ENCODE peak calls at places on chromosomes 7 and 10, in seven cellular contexts. One of them, this sample, is unnamed.

GRCh38 chr10:16930540-16930939 is 113.3 kb upstream of the RSU1 start:
- DNase-seq in ovary: no peak
- DNase-seq in prostate gland: no peak
- DNase-seq in IMR-90: no peak
- DNase-seq in NB4: no peak
- DNase-seq in HCT116: no peak
- DNase-seq in transverse colon: no peak
- DNase-seq in this sample: no peak

GRCh38 chr10:99785646-99786045 is 3.2 kb downstream of the ABCC2 start:
- DNase-seq in ovary: no peak
- DNase-seq in prostate gland: no peak
- DNase-seq in IMR-90: no peak
- DNase-seq in NB4: no peak
- DNase-seq in HCT116: no peak
- DNase-seq in transverse colon: no peak
- DNase-seq in this sample: no peak

GRCh38 chr7:112869111-112869774 is 79.0 kb upstream of the TMEM168 start:
- DNase-seq in ovary: no peak
- DNase-seq in prostate gland: no peak
- DNase-seq in IMR-90: peak
- DNase-seq in NB4: peak
- DNase-seq in HCT116: peak
- DNase-seq in transverse colon: peak
- DNase-seq in this sample: peak

GRCh38 chr10:1101946-1102345 is 45.8 kb downstream of the WDR37 start:
- DNase-seq in ovary: no peak
- DNase-seq in prostate gland: no peak
- DNase-seq in IMR-90: no peak
- DNase-seq in NB4: no peak
- DNase-seq in HCT116: no peak
- DNase-seq in transverse colon: no peak
- DNase-seq in this sample: no peak

GRCh38 chr10:51574248-51575067 is 124.9 kb downstream of the CSTF2T start:
- DNase-seq in ovary: no peak
- DNase-seq in prostate gland: no peak
- DNase-seq in IMR-90: peak
- DNase-seq in NB4: no peak
- DNase-seq in HCT116: no peak
- DNase-seq in transverse colon: no peak
- DNase-seq in this sample: no peak

GRCh38 chr7:47153571-47153970 is 428.3 kb downstream of the TNS3 start:
- DNase-seq in ovary: no peak
- DNase-seq in prostate gland: no peak
- DNase-seq in IMR-90: no peak
- DNase-seq in NB4: no peak
- DNase-seq in HCT116: no peak
- DNase-seq in transverse colon: no peak
- DNase-seq in this sample: no peak

GRCh38 chr7:116588225-116588624 is 63.4 kb downstream of the CAV1 start:
- DNase-seq in ovary: no peak
- DNase-seq in prostate gland: no peak
- DNase-seq in IMR-90: peak
- DNase-seq in NB4: peak
- DNase-seq in HCT116: no peak
- DNase-seq in transverse colon: no peak
- DNase-seq in this sample: no peak

GRCh38 chr10:103861501-103861900 is 6.1 kb upstream of the SH3PXD2A start:
- DNase-seq in ovary: no peak
- DNase-seq in prostate gland: no peak
- DNase-seq in IMR-90: peak
- DNase-seq in NB4: no peak
- DNase-seq in HCT116: no peak
- DNase-seq in transverse colon: no peak
- DNase-seq in this sample: no peak

GRCh38 chr10:128465697-128466096 is 339.5 kb upstream of the MKI67 start:
- DNase-seq in ovary: no peak
- DNase-seq in prostate gland: no peak
- DNase-seq in IMR-90: no peak
- DNase-seq in NB4: no peak
- DNase-seq in HCT116: no peak
- DNase-seq in transverse colon: no peak
- DNase-seq in this sample: no peak

GRCh38 chr10:1402821-1403507 is 334.4 kb downstream of the ADARB2 start:
- DNase-seq in ovary: no peak
- DNase-seq in prostate gland: no peak
- DNase-seq in IMR-90: no peak
- DNase-seq in NB4: no peak
- DNase-seq in HCT116: no peak
- DNase-seq in transverse colon: no peak
- DNase-seq in this sample: no peak

GRCh38 chr7:88104732-88105131 is 115.1 kb downstream of the SRI start:
- DNase-seq in ovary: no peak
- DNase-seq in prostate gland: no peak
- DNase-seq in IMR-90: no peak
- DNase-seq in NB4: no peak
- DNase-seq in HCT116: no peak
- DNase-seq in transverse colon: no peak
- DNase-seq in this sample: no peak

GRCh38 chr7:601573-602340 is 82.1 kb upstream of the PDGFA start:
- DNase-seq in ovary: peak
- DNase-seq in prostate gland: no peak
- DNase-seq in IMR-90: peak
- DNase-seq in NB4: peak
- DNase-seq in HCT116: no peak
- DNase-seq in transverse colon: peak
- DNase-seq in this sample: no peak

GRCh38 chr10:123996302-123996701 is 97.1 kb downstream of the CHST15 start:
- DNase-seq in ovary: peak
- DNase-seq in prostate gland: no peak
- DNase-seq in IMR-90: no peak
- DNase-seq in NB4: no peak
- DNase-seq in HCT116: no peak
- DNase-seq in transverse colon: no peak
- DNase-seq in this sample: no peak

GRCh38 chr7:22219739-22220493 is 137.0 kb downstream of the RAPGEF5 start:
- DNase-seq in ovary: no peak
- DNase-seq in prostate gland: no peak
- DNase-seq in IMR-90: no peak
- DNase-seq in NB4: no peak
- DNase-seq in HCT116: no peak
- DNase-seq in transverse colon: no peak
- DNase-seq in this sample: no peak

GRCh38 chr10:114427124-114427852 is 23.0 kb upstream of the AFAP1L2 start:
- DNase-seq in ovary: no peak
- DNase-seq in prostate gland: no peak
- DNase-seq in IMR-90: no peak
- DNase-seq in NB4: no peak
- DNase-seq in HCT116: no peak
- DNase-seq in transverse colon: no peak
- DNase-seq in this sample: no peak

GRCh38 chr7:32670105-32670504 is 174.8 kb downstream of the AVL9 start:
- DNase-seq in ovary: no peak
- DNase-seq in prostate gland: no peak
- DNase-seq in IMR-90: peak
- DNase-seq in NB4: peak
- DNase-seq in HCT116: peak
- DNase-seq in transverse colon: peak
- DNase-seq in this sample: peak

GRCh38 chr7:27201231-27202017 is 1.5 kb upstream of the HOXA13 start:
- DNase-seq in ovary: no peak
- DNase-seq in prostate gland: no peak
- DNase-seq in IMR-90: no peak
- DNase-seq in NB4: peak
- DNase-seq in HCT116: no peak
- DNase-seq in transverse colon: no peak
- DNase-seq in this sample: no peak

GRCh38 chr7:1948887-1949680 is 279.0 kb downstream of the ELFN1 start:
- DNase-seq in ovary: no peak
- DNase-seq in prostate gland: no peak
- DNase-seq in IMR-90: no peak
- DNase-seq in NB4: no peak
- DNase-seq in HCT116: no peak
- DNase-seq in transverse colon: no peak
- DNase-seq in this sample: no peak

GRCh38 chr7:159068893-159069448 is 75.7 kb downstream of the VIPR2 start:
- DNase-seq in ovary: no peak
- DNase-seq in prostate gland: no peak
- DNase-seq in IMR-90: no peak
- DNase-seq in NB4: no peak
- DNase-seq in HCT116: no peak
- DNase-seq in transverse colon: no peak
- DNase-seq in this sample: no peak

GRCh38 chr7:159065852-159066480 is 78.7 kb downstream of the VIPR2 start:
- DNase-seq in ovary: no peak
- DNase-seq in prostate gland: no peak
- DNase-seq in IMR-90: no peak
- DNase-seq in NB4: no peak
- DNase-seq in HCT116: no peak
- DNase-seq in transverse colon: no peak
- DNase-seq in this sample: no peak

GRCh38 chr7:159066816-159067601 is 77.7 kb downstream of the VIPR2 start:
- DNase-seq in ovary: no peak
- DNase-seq in prostate gland: no peak
- DNase-seq in IMR-90: no peak
- DNase-seq in NB4: no peak
- DNase-seq in HCT116: no peak
- DNase-seq in transverse colon: no peak
- DNase-seq in this sample: no peak

GRCh38 chr7:159070422-159071148 is 74.1 kb downstream of the VIPR2 start:
- DNase-seq in ovary: no peak
- DNase-seq in prostate gland: no peak
- DNase-seq in IMR-90: no peak
- DNase-seq in NB4: peak
- DNase-seq in HCT116: no peak
- DNase-seq in transverse colon: no peak
- DNase-seq in this sample: no peak

GRCh38 chr7:159067870-159068787 is 76.5 kb downstream of the VIPR2 start:
- DNase-seq in ovary: peak
- DNase-seq in prostate gland: no peak
- DNase-seq in IMR-90: no peak
- DNase-seq in NB4: peak
- DNase-seq in HCT116: no peak
- DNase-seq in transverse colon: peak
- DNase-seq in this sample: no peak
- TF ChIP-seq POLR2A in ovary: no peak
- TF ChIP-seq POLR2A in prostate gland: no peak
- TF ChIP-seq POLR2A in IMR-90: no peak
- TF ChIP-seq POLR2A in NB4: no peak
- TF ChIP-seq POLR2A in HCT116: no peak
- TF ChIP-seq POLR2A in transverse colon: no peak
- TF ChIP-seq POLR2A in this sample: no peak

GRCh38 chr10:22315455-22316285 is 518 bp upstream of the COMMD3 start:
- DNase-seq in ovary: no peak
- DNase-seq in prostate gland: no peak
- DNase-seq in IMR-90: no peak
- DNase-seq in NB4: no peak
- DNase-seq in HCT116: no peak
- DNase-seq in transverse colon: no peak
- DNase-seq in this sample: no peak
- TF ChIP-seq POLR2A in ovary: no peak
- TF ChIP-seq POLR2A in prostate gland: no peak
- TF ChIP-seq POLR2A in IMR-90: no peak
- TF ChIP-seq POLR2A in NB4: no peak
- TF ChIP-seq POLR2A in HCT116: no peak
- TF ChIP-seq POLR2A in transverse colon: no peak
- TF ChIP-seq POLR2A in this sample: no peak

DNA sequence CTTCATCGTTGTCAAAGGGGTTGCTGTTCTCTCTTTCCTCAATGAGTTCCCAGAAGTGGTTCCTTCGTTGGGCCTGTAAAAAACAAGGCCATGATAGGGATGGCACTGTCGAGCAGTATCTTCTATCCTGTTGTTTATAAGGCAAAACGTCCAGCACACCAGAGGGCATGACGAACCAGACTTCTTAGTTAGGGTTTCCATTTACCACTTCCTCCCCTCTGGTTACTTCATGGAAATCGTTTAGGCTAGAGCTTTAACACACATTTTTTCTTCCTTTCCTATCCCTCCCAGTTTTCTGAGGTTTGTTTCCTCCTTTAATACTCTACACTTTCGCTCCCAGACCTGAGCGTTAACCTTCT is 24.7 kb downstream of the MKRN1 start:
- DNase-seq in ovary: no peak
- DNase-seq in prostate gland: no peak
- DNase-seq in IMR-90: no peak
- DNase-seq in NB4: no peak
- DNase-seq in HCT116: no peak
- DNase-seq in transverse colon: no peak
- DNase-seq in this sample: no peak
- TF ChIP-seq POLR2A in ovary: no peak
- TF ChIP-seq POLR2A in prostate gland: no peak
- TF ChIP-seq POLR2A in IMR-90: no peak
- TF ChIP-seq POLR2A in NB4: no peak
- TF ChIP-seq POLR2A in HCT116: no peak
- TF ChIP-seq POLR2A in transverse colon: no peak
- TF ChIP-seq POLR2A in this sample: no peak

DNA sequence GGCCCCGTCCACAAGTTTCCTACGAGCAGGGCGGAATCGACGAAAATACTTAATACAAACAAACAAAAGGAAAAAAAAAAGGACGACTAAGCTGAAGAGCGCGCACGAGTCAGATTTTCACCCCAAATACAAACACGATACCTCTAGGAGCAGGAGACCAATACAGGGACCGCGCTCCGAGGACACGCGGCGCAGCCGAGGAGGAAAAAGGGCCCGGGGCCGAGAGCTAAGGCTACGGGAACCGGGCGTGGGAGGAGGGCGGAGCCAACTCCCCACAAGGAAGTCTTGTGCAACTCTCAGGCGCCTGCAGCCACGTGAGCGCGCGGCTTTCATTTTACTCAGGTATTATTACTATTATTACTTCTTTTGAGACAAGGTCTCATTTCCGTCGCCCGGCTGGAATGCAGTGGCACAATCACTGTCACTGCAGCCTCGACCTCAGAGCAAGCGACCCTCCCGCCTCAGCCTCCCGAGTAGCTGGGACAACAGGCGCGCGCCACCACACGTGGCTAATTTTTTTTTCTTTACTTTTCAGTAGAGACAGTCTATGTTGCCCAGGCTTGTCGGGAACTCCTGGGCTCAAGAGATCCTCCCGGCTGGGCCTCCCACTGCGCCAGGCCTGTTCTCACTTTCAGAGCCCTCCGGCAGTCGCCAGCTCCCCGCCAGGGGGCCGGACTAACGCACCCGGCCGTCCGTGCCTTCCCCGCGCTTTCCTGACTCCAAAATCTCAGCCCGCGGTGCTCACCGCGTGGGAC is 1.2 kb downstream of the HNRNPF start:
- DNase-seq in ovary: peak
- DNase-seq in prostate gland: peak
- DNase-seq in IMR-90: peak
- DNase-seq in NB4: peak
- DNase-seq in HCT116: peak
- DNase-seq in transverse colon: peak
- DNase-seq in this sample: peak
- TF ChIP-seq POLR2A in ovary: peak
- TF ChIP-seq POLR2A in prostate gland: peak
- TF ChIP-seq POLR2A in IMR-90: peak
- TF ChIP-seq POLR2A in NB4: peak
- TF ChIP-seq POLR2A in HCT116: peak
- TF ChIP-seq POLR2A in transverse colon: peak
- TF ChIP-seq POLR2A in this sample: peak

GRCh38 chr10:3747248-3747960 is 37.6 kb downstream of the KLF6 start:
- DNase-seq in ovary: no peak
- DNase-seq in prostate gland: no peak
- DNase-seq in IMR-90: no peak
- DNase-seq in NB4: no peak
- DNase-seq in HCT116: no peak
- DNase-seq in transverse colon: no peak
- DNase-seq in this sample: no peak
- TF ChIP-seq POLR2A in ovary: no peak
- TF ChIP-seq POLR2A in prostate gland: no peak
- TF ChIP-seq POLR2A in IMR-90: no peak
- TF ChIP-seq POLR2A in NB4: no peak
- TF ChIP-seq POLR2A in HCT116: no peak
- TF ChIP-seq POLR2A in transverse colon: no peak
- TF ChIP-seq POLR2A in this sample: no peak

This sample was measured in H54.